ENCODE peak calls at places on chromosomes 13 and 19, in seven cellular contexts. R is sigmoid colon, Z is AG10803, N is astrocyte of the spinal cord, Q is epithelial cell of esophagus, D is upper lobe of right lung, W is HFF-Myc. V is an unnamed sample.

GRCh38 chr19:38204096-38204495 is 19.9 kb downstream of the DPF1 start:
- DNase-seq in N (no peak), Z (no peak), D (no peak), W (no peak), R (no peak), Q (no peak), V (no peak)

GRCh38 chr13:44739539-44739938 is 163.4 kb upstream of the TSC22D1 start:
- DNase-seq in N (no peak), Q (no peak), W (no peak), Z (peak; percentile 65), R (no peak), D (no peak), V (no peak)

GRCh38 chr19:49142866-49143335 is 12.3 kb downstream of the HRC start:
- DNase-seq in N (peak; percentile 90), Z (peak; percentile 87), W (no peak), Q (peak; percentile 91), R (peak; percentile 95), D (peak; percentile 94), V (peak; percentile 98)

GRCh38 chr13:19845758-19846157 is 17.7 kb downstream of the ZMYM5 start:
- DNase-seq in R (peak; percentile 71), W (peak; percentile 91), N (peak; percentile 97), Q (peak; percentile 93), D (no peak), Z (peak; percentile 94), V (no peak)

GRCh38 chr19:49930483-49931011 is 1.2 kb upstream of the NUP62 start:
- DNase-seq in R (no peak), N (no peak), Q (no peak), D (no peak), W (no peak), Z (no peak), V (peak; percentile 76)

GRCh38 chr13:49539313-49539712 is 43.6 kb downstream of the PHF11 start:
- DNase-seq in Q (no peak), W (no peak), Z (no peak), D (no peak), N (no peak), R (peak; percentile 71), V (no peak)

GRCh38 chr13:41609828-41610227 is 152.5 kb downstream of the RGCC start:
- DNase-seq in D (no peak), Q (no peak), W (no peak), N (no peak), R (no peak), Z (no peak), V (no peak)

GRCh38 chr13:29539866-29540265 is 55.6 kb downstream of the SLC7A1 start:
- DNase-seq in W (no peak), Q (peak; percentile 33), Z (no peak), R (no peak), D (no peak), N (no peak), V (no peak)

GRCh38 chr19:3604987-3605343 is 1.7 kb downstream of the TBXA2R start:
- DNase-seq in D (no peak), R (peak; percentile 59), Z (no peak), N (no peak), Q (no peak), W (no peak), V (no peak)

GRCh38 chr13:37395544-37395943 is 203.0 kb downstream of the POSTN start:
- DNase-seq in W (no peak), Z (no peak), D (no peak), R (no peak), N (no peak), Q (no peak), V (peak; percentile 41)

GRCh38 chr19:1654178-1654792 is 1.9 kb upstream of the TCF3 start:
- DNase-seq in Z (no peak), W (no peak), N (no peak), R (no peak), Q (no peak), D (no peak), V (no peak)

DNA sequence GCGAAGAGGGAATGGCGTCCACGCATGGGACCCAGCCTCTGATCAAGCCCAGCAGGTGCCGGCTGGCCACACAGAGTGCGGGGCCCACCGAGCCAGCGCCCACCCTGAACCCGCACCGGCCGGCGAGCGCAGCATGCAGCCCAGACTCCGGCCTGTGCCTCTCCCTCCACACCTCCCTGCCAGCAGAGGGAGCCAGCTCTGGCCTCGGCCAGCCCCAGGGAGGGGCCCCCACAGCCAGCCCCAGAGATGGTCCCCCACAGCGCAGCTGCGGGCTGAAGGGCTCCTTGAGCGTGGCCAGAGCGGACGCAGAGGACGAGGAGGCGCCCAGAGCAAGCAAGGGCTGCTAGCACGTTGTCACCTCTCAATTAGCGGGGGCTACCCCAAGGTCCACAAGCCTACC is 904.5 kb downstream of the SLITRK6 start:
- DNase-seq in W (no peak), D (no peak), R (no peak), Z (no peak), N (no peak), Q (no peak), V (peak; percentile 52)
- H3K4me3 ChIP-seq in W (no peak overlapping the region), D (no peak overlapping the region), R (no peak overlapping the region), Z (no peak overlapping the region), N (no peak overlapping the region), Q (no peak overlapping the region), V (no peak overlapping the region)

DNA sequence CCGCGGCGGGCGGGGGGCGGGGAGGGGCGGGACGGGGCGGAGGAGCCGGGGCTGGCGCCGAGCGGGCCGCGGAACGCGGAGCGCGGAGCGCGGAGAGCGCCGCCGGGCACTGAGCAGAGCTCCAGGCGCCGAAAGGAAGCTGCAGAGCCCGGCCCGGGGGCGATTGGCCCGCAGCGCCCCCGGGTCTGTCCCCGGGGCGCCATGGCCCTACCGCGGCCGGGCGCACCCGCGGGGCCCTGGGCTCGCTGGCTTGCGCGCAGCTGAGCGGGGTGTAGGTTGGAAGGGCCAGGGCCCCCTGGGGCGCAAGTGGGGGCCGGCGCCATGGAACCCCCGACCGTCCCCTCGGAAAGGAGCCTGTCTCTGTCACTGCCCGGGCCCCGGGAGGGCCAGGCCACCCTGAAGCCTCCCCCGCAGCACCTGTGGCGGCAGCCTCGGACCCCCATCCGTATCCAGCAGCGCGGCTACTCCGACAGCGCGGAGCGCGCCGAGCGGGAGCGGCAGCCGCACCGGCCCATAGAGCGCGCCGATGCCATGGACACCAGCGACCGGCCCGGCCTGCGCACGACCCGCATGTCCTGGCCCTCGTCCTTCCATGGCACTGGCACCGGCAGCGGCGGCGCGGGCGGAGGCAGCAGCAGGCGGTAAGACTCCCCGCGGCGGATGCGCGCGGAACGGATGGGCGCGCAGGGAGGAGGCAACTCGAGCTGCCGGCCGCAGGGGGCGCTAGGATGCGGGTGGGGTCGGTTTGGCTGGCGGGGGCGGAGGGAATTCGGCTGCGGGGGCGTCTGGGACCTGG is at the start of gene PDE4A:
- DNase-seq in N (no peak), D (no peak), W (no peak), R (no peak), Q (peak; percentile 55), Z (no peak), V (peak; percentile 85)
- TF ChIP-seq CTCF in N (peak; percentile 53), D (peak; percentile 36), W (peak; percentile 65), R (no peak), Q (peak; percentile 24), Z (peak; percentile 22), V (peak; percentile 74)

DNA sequence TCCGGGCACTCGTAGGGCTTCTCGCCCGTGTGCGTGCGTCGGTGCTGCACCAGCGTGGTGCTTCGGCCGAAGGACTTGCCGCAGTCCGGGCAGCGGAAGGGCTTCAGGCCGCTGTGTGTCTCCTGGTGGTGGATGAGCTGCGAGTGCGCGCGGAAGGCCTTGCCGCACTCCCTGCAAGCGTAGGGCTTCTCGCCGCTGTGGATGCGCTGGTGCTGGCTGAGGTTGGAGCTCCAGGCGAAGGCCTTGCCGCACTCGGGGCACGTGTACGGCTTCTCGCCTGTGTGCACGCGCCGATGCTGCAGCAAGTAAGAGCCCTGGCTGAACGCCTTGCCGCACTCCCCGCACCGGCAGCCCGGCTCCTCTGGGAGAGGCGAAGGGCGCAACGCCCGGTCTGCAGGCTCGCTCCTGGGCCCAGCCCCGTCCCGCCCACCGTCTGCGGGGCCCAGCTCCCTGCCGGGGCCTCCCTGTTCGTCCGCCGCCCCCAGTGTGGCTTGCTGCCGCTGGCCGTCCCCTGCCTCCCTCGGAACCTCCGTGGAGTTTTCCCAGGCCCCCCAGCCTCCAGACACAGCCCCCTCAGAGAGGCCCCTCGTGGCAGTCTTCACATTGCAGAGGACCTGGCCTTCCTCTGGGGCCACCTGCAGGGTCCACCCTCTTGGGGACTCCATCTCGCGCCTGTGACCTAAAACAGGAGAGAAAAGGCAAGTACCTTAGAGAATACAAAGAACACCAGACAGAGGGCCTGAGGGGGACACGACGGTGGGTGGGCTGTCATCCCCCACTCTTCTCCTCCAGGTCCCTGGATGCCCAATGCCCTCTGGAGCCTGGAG is 3.9 kb upstream of the A1BG start:
- DNase-seq in D (no peak), R (no peak), Z (peak; percentile 34), Q (no peak), N (no peak), W (no peak), V (peak; percentile 55)
- H3K4me3 ChIP-seq in D (peak overlapping the region; percentile 38), R (no peak overlapping the region), Z (peak overlapping the region; percentile 49), Q (no peak overlapping the region), N (no peak overlapping the region), W (peak overlapping the region; percentile 30), V (no peak overlapping the region)

DNA sequence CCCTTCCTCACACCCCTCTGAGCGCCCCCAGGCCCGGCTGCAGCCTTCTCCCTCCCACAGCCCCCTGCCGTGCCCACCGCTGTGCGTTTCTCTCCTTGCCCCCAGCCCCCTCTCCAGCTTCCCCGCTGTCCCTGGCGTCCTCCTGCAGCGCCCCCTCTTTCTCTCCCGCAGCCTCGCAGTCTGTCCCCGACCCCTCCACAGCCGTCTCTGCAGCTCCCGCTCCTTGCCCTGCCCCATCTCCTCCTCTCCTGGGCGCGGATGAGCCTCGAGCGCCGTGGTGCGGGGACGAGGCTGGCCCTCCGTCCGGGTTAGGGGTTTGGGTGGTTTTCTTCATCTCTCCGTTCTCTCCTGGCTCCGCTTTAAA is 1.1 kb downstream of the KMT5C start:
- DNase-seq in D (no peak), Q (no peak), N (no peak), W (no peak), R (no peak), Z (no peak), V (no peak)
- TF ChIP-seq CTCF in D (no peak), Q (no peak), N (peak; percentile 36), W (no peak), R (no peak), Z (no peak), V (peak; percentile 24)

GRCh38 chr19:17089238-17089637 is 13.7 kb downstream of the MYO9B start:
- DNase-seq in N (peak; percentile 77), Q (no peak), Z (peak; percentile 45), D (no peak), R (no peak), W (no peak), V (no peak)
- H3K4me3 ChIP-seq in N (no peak overlapping the region), Q (no peak overlapping the region), Z (no peak overlapping the region), D (no peak overlapping the region), R (no peak overlapping the region), W (peak overlapping the region; percentile 2), V (no peak overlapping the region)

GRCh38 chr19:58545286-58546068 is 1.6 kb downstream of the TRIM28 start:
- DNase-seq in Z (no peak), D (no peak), Q (no peak), R (peak; percentile 67), N (no peak), W (no peak), V (peak; percentile 52)

GRCh38 chr19:58544591-58545285 is 874 bp downstream of the TRIM28 start:
- DNase-seq in N (peak; percentile 29), W (no peak), R (peak; percentile 69), Q (peak; percentile 51), Z (peak; percentile 33), D (peak; percentile 74), V (no peak)

GRCh38 chr19:58543826-58544590 is at the start of gene TRIM28:
- DNase-seq in Z (peak; percentile 99), Q (peak; percentile 98), N (peak; percentile 99), W (peak; percentile 98), D (peak; percentile 99), R (peak; percentile 99), V (peak; percentile 99)

GRCh38 chr19:58547323-58548312 is 3.8 kb downstream of the TRIM28 start:
- DNase-seq in W (no peak), Q (no peak), D (no peak), R (no peak), N (no peak), Z (no peak), V (no peak)

GRCh38 chr19:58546131-58546530 is 2.3 kb downstream of the TRIM28 start:
- DNase-seq in N (no peak), R (no peak), W (no peak), D (no peak), Q (no peak), Z (no peak), V (peak; percentile 50)
- TF ChIP-seq CTCF in N (no peak), R (no peak), W (no peak), D (no peak), Q (no peak), Z (no peak), V (no peak)